ENCODE peak calls at places on chromosome 10, in eight cellular contexts. U is sigmoid colon, B is suprapubic skin, E is adrenal gland, G is esophagus squamous epithelium, C is prostate gland, Q is A549, F is GM12878. K is an unnamed sample. For H3K4me1, the result is how much of the 10 kb centered on the place peaks cover.

GRCh38 chr10:131750973-131751826 is 149.6 kb upstream of the PPP2R2D start:
- DNase-seq in F (no peak), C (no peak), E (no peak), G (no peak), Q (no peak), B (no peak), U (peak), K (no peak)

GRCh38 chr10:87550741-87551140 is 46.0 kb downstream of the MINPP1 start:
- DNase-seq in G (no peak), E (no peak), Q (no peak), B (no peak), U (no peak), C (no peak), F (no peak), K (no peak)

GRCh38 chr10:125005312-125006187 is 63.6 kb downstream of the ZRANB1 start:
- DNase-seq in U (peak), B (peak), E (no peak), Q (no peak), F (no peak), C (no peak), G (no peak), K (peak)

GRCh38 chr10:52387744-52388143 is 73.7 kb downstream of the DKK1 start:
- DNase-seq in B (no peak), Q (no peak), U (no peak), F (no peak), C (no peak), E (no peak), G (no peak), K (no peak)

GRCh38 chr10:104334965-104335650 is 3.2 kb downstream of the ITPRIP start:
- DNase-seq in G (no peak), B (peak), E (no peak), Q (no peak), C (no peak), F (no peak), U (peak), K (no peak)

GRCh38 chr10:125026974-125027735 is 85.2 kb downstream of the ZRANB1 start:
- DNase-seq in G (no peak), B (no peak), Q (no peak), E (no peak), C (no peak), U (peak), F (no peak), K (no peak)

GRCh38 chr10:95327367-95327766 is 36.6 kb upstream of the PDLIM1 start:
- DNase-seq in C (peak), U (peak), Q (no peak), F (no peak), E (peak), G (no peak), B (no peak), K (no peak)

GRCh38 chr10:133365461-133366129 is 7.6 kb downstream of the ECHS1 start:
- DNase-seq in F (no peak), E (no peak), B (no peak), G (no peak), Q (no peak), C (no peak), U (no peak), K (no peak)

GRCh38 chr10:7507887-7508726 is 97.3 kb upstream of the SFMBT2 start:
- DNase-seq in G (no peak), Q (no peak), U (no peak), C (no peak), F (no peak), B (no peak), E (no peak), K (no peak)

GRCh38 chr10:61793760-61794713 is 107.5 kb upstream of the ARID5B start:
- DNase-seq in F (no peak), U (no peak), G (no peak), Q (no peak), E (no peak), C (no peak), B (no peak), K (no peak)

GRCh38 chr10:101834341-101834740 is 9.3 kb downstream of the KCNIP2 start:
- DNase-seq in C (no peak), U (no peak), Q (no peak), B (no peak), F (no peak), G (no peak), E (no peak), K (no peak)
- H3K4me1 ChIP-seq in C (under half), U (under half), Q (under half), B (under half), F (under half), G (under half), E (under half), K (under half)

GRCh38 chr10:12262278-12262981 is 66.4 kb downstream of the CDC123 start:
- DNase-seq in U (no peak), G (no peak), Q (no peak), C (no peak), F (no peak), E (no peak), B (no peak), K (peak)

GRCh38 chr10:12259988-12260387 is 64.0 kb downstream of the CDC123 start:
- DNase-seq in Q (no peak), G (no peak), F (no peak), B (no peak), E (no peak), C (no peak), U (no peak), K (peak)

DNA sequence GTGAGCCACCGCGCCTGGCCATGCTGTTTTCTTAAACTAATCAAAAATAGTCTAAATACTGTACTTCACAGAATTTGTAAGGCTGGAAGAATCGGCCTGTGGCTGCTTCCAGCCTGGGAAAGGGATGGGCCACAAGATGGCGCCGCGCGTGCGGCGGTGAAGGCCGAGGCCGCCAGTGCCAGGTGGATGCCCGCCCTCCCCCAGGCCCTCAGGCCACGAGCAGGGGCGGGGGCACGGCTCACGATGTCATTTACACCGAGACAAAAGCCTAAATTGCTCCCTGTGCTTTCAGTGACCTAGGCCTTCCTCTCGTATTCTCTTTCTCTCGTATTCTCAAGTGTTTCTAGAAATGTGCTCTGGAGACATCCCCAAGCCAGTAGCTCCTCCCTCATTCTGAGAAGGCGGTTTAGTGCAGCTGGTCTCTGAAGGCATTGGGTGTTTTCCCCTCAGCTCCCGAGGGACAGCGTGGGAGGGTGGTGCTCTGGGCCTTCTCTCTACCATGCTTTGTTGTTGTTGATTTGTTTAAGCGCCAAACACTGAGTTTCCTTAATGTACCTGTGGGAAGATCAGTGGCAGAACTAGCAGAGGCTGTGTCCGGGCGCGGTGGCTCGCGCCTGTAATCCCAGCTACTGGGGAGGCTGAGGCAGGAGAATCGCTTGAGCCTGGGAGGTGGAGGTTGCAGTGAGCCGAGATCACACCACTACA is 68.4 kb downstream of the CDC123 start:
- DNase-seq in F (peak), Q (peak), C (peak), U (peak), E (peak), G (peak), B (peak), K (peak)
- TF ChIP-seq POLR2A in F (peak), Q (no peak), C (no peak), U (no peak), E (no peak), G (no peak), B (no peak), K (no peak)

DNA sequence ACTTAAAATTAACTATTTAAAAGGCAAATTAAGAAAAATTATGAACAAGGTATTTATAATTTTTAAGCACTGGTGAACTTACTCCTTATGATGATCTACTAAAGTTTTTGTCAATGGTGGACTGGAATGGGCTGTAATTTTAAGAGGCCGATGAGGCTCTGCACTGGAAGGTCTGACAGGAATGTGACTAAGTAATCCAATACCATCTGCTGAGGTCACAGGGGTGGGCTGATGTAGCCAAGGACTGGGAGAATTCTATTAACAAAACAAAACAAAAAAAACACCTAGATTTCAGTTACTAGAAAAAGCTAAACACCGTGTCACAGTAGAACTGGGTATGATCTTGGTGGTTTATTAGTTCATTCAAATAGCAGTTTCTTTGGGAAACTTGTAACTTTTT is 75.9 kb downstream of the NRBF2 start:
- DNase-seq in G (no peak), B (no peak), E (peak), Q (no peak), C (no peak), U (no peak), F (no peak), K (no peak)
- H3K4me1 ChIP-seq in G (under half), B (under half), E (under half), Q (under half), C (under half), U (half or more), F (under half), K (under half)

GRCh38 chr10:43203491-43204393 is 63.1 kb downstream of the RASGEF1A start:
- DNase-seq in F (no peak), U (peak), B (peak), Q (peak), G (no peak), C (no peak), E (no peak), K (peak)
- TF ChIP-seq POLR2A in F (no peak), U (no peak), B (no peak), Q (no peak), G (no peak), C (no peak), E (no peak), K (no peak)

DNA sequence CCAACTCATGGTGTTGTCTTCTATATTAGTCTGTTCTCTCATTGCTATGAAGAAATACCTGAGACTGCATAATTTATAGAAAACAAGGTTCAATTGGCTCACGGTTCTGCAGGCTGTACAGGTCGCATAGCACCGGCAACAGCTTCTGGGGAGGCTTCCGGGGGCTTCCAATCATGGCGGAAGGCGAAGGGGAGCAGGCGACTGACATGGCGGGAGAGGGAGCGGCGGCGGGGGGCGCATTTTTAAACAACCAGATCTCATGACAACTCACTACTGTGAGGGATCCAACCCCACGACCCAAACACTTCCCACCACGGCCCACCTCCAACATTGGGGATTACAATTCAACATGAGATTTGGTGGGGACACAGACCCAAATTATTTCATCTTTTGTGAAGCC is 28.7 kb upstream of the GDI2 start:
- DNase-seq in F (no peak), C (no peak), G (no peak), U (no peak), E (no peak), B (no peak), Q (no peak), K (no peak)
- H3K4me1 ChIP-seq in F (half or more), C (under half), G (under half), U (under half), E (under half), B (under half), Q (under half), K (under half)

GRCh38 chr10:12849351-12850181 is 151.9 kb downstream of the CCDC3 start:
- DNase-seq in F (no peak), Q (no peak), C (peak), G (no peak), E (no peak), B (no peak), U (no peak), K (peak)
- TF ChIP-seq POLR2A in F (no peak), Q (no peak), C (no peak), G (no peak), E (no peak), B (no peak), U (no peak), K (no peak)

GRCh38 chr10:5611899-5612680 is 54.3 kb downstream of the ASB13 start:
- DNase-seq in B (no peak), U (no peak), E (no peak), Q (no peak), C (no peak), G (no peak), F (no peak), K (no peak)
- H3K4me1 ChIP-seq in B (under half), U (under half), E (under half), Q (half or more), C (under half), G (under half), F (under half), K (under half)

GRCh38 chr10:14604181-14605142 is 170.2 kb downstream of the FAM107B start:
- DNase-seq in G (peak), E (peak), C (peak), U (peak), Q (peak), F (no peak), B (peak), K (peak)
- TF ChIP-seq POLR2A in G (peak), E (peak), C (peak), U (no peak), Q (peak), F (peak), B (no peak), K (peak)

K was measured in right lobe of liver.